ENCODE peak calls at places on chromosome 17, in eight cellular contexts. F is dermis blood vessel endothelial cell, A is AG04450, H is GDM1, U is A172, G is kidney glomerular epithelial cell, X is endothelial cell, B is AG04449. L is an unnamed sample.

GRCh38 chr17:2233441-2233947 is 70.1 kb downstream of the SMG6 start:
- DNase-seq in F (peak; percentile 57), A (no peak), H (no peak), U (peak; percentile 93), G (no peak), X (no peak), B (no peak), L (no peak)

GRCh38 chr17:73645050-73645871 is 1.0 kb upstream of the SDK2 start:
- DNase-seq in F (peak; percentile 35), A (no peak), H (peak; percentile 32), U (no peak), G (no peak), X (peak; percentile 51), B (no peak), L (no peak)

GRCh38 chr17:73257516-73257915 is 4.2 kb downstream of the CPSF4L start:
- DNase-seq in F (no peak), A (no peak), H (no peak), U (no peak), G (no peak), X (no peak), B (no peak), L (no peak)

GRCh38 chr17:2214887-2215615 is 88.5 kb downstream of the SMG6 start:
- DNase-seq in F (peak; percentile 78), A (no peak), H (peak; percentile 44), U (peak; percentile 41), G (no peak), X (no peak), B (no peak), L (no peak)

GRCh38 chr17:13740692-13741091 is 139.0 kb upstream of the HS3ST3A1 start:
- DNase-seq in F (no peak), A (no peak), H (no peak), U (no peak), G (no peak), X (no peak), B (no peak), L (no peak)

GRCh38 chr17:76239538-76240274 is 587 bp downstream of the RNF157 start:
- DNase-seq in F (no peak), A (no peak), H (no peak), U (no peak), G (no peak), X (no peak), B (no peak), L (no peak)

GRCh38 chr17:38749222-38750043 is 1.3 kb upstream of the PCGF2 start:
- DNase-seq in F (peak; percentile 73), A (no peak), H (no peak), U (peak; percentile 93), G (peak; percentile 51), X (peak; percentile 59), B (no peak), L (no peak)

GRCh38 chr17:42536048-42536371 is at the start of gene NAGLU:
- DNase-seq in F (peak; percentile 91), A (no peak), H (peak; percentile 83), U (peak; percentile 83), G (peak; percentile 56), X (peak; percentile 83), B (no peak), L (peak; percentile 91)

GRCh38 chr17:72122668-72123495 is 2.1 kb downstream of the SOX9 start:
- DNase-seq in F (no peak), A (no peak), H (no peak), U (peak; percentile 25), G (no peak), X (peak; percentile 52), B (no peak), L (no peak)

GRCh38 chr17:50219345-50219744 is 17.9 kb upstream of the COL1A1 start:
- DNase-seq in F (no peak), A (peak; percentile 56), H (no peak), U (peak; percentile 90), G (peak; percentile 92), X (no peak), B (no peak), L (no peak)

GRCh38 chr17:73240561-73240960 is 21.1 kb downstream of the CPSF4L start:
- DNase-seq in F (peak; percentile 8), A (no peak), H (no peak), U (no peak), G (no peak), X (no peak), B (no peak), L (no peak)

GRCh38 chr17:16486373-16487250 is 5.4 kb downstream of the LRRC75A start:
- DNase-seq in F (peak; percentile 80), A (no peak), H (no peak), U (peak; percentile 89), G (peak; percentile 63), X (no peak), B (no peak), L (no peak)

GRCh38 chr17:38441429-38442061 is 13.3 kb downstream of the ARHGAP23 start:
- DNase-seq in F (no peak), A (no peak), H (no peak), U (no peak), G (no peak), X (no peak), B (no peak), L (no peak)

GRCh38 chr17:39861235-39861634 is 2.9 kb downstream of the IKZF3 start:
- DNase-seq in F (no peak), A (no peak), H (no peak), U (no peak), G (no peak), X (no peak), B (no peak), L (no peak)

GRCh38 chr17:72120878-72121163 is at the start of gene SOX9:
- DNase-seq in F (no peak), A (peak; percentile 87), H (no peak), U (peak; percentile 95), G (peak; percentile 95), X (peak; percentile 73), B (peak; percentile 42), L (no peak)

GRCh38 chr17:32783602-32784001 is 93.3 kb downstream of the MYO1D start:
- DNase-seq in F (peak; percentile 79), A (peak; percentile 27), H (peak; percentile 7), U (peak; percentile 38), G (peak; percentile 48), X (no peak), B (peak; percentile 19), L (no peak)

GRCh38 chr17:76434870-76435269 is 18.1 kb downstream of the UBE2O start:
- DNase-seq in F (peak; percentile 42), A (no peak), H (no peak), U (no peak), G (no peak), X (no peak), B (no peak), L (no peak)

GRCh38 chr17:7046127-7046724 is 2.3 kb upstream of the SLC16A11 start:
- DNase-seq in F (no peak), A (no peak), H (no peak), U (no peak), G (no peak), X (no peak), B (no peak), L (no peak)